ENCODE peak calls at places on chromosomes 2 and 18, in seven cellular contexts. U is A549, B is HepG2, V is K562, J is H1, F is SK-N-SH, R is GM12878. P is an unnamed sample.
A peak's percentile ranks its signal among the peaks of the same experiment; 100 is the strongest.

GRCh38 chr2:119241205-119241532 is 17.5 kb downstream of the STEAP3 start:
- DNase-seq in F (no peak), J (no peak), R (no peak), B (no peak), V (no peak), U (no peak), P (no peak)

GRCh38 chr2:28649481-28650260 is 102.0 kb upstream of the PPP1CB start:
- DNase-seq in R (no peak), U (no peak), V (no peak), B (peak; percentile 36), F (no peak), J (no peak), P (peak; percentile 58)

GRCh38 chr2:26669099-26669498 is 23.4 kb upstream of the KCNK3 start:
- DNase-seq in B (no peak), F (no peak), J (no peak), R (no peak), V (no peak), U (no peak), P (no peak)

GRCh38 chr2:241898681-241899270 is 29.2 kb downstream of the RTP5 start:
- DNase-seq in V (no peak), J (no peak), U (no peak), B (no peak), F (peak; percentile 19), R (no peak), P (no peak)

GRCh38 chr2:182951948-182952663 is 85.7 kb upstream of the FRZB start:
- DNase-seq in U (no peak), J (no peak), R (no peak), V (no peak), F (no peak), B (no peak), P (no peak)

GRCh38 chr18:73638709-73639108 is 508.9 kb downstream of the FBXO15 start:
- DNase-seq in U (no peak), J (no peak), R (no peak), V (no peak), F (no peak), B (no peak), P (peak; percentile 71)

GRCh38 chr2:159128191-159128590 is 158.3 kb downstream of the WDSUB1 start:
- DNase-seq in J (no peak), F (no peak), B (no peak), U (no peak), R (no peak), V (no peak), P (no peak)

GRCh38 chr2:163157891-163158511 is 319.4 kb upstream of the KCNH7 start:
- DNase-seq in U (no peak), J (no peak), V (no peak), B (no peak), R (no peak), F (no peak), P (peak; percentile 89)

GRCh38 chr2:120195575-120195974 is 27.6 kb downstream of the TMEM185B start:
- DNase-seq in U (no peak), V (no peak), J (no peak), B (no peak), R (no peak), F (no peak), P (no peak)

GRCh38 chr2:26630235-26630634 is 10.9 kb downstream of the CIB4 start:
- DNase-seq in U (no peak), R (no peak), F (no peak), V (no peak), J (no peak), B (no peak), P (no peak)

GRCh38 chr2:216589779-216590178 is 43.4 kb upstream of the IGFBP2 start:
- DNase-seq in R (no peak), U (no peak), V (no peak), J (no peak), B (no peak), F (no peak), P (no peak)

GRCh38 chr18:2906522-2907458 is 60.0 kb downstream of the EMILIN2 start:
- DNase-seq in V (peak; percentile 85), R (no peak), J (no peak), F (peak; percentile 87), B (peak; percentile 12), U (peak; percentile 74), P (no peak)

GRCh38 chr2:67564076-67564475 is 166.9 kb downstream of the ETAA1 start:
- DNase-seq in B (no peak), F (no peak), U (no peak), V (no peak), J (no peak), R (no peak), P (peak; percentile 77)
- TF ChIP-seq RFX5 in B (no peak), F (no peak), U (no peak), V (no peak), J (no peak), R (no peak), P (no peak)

DNA sequence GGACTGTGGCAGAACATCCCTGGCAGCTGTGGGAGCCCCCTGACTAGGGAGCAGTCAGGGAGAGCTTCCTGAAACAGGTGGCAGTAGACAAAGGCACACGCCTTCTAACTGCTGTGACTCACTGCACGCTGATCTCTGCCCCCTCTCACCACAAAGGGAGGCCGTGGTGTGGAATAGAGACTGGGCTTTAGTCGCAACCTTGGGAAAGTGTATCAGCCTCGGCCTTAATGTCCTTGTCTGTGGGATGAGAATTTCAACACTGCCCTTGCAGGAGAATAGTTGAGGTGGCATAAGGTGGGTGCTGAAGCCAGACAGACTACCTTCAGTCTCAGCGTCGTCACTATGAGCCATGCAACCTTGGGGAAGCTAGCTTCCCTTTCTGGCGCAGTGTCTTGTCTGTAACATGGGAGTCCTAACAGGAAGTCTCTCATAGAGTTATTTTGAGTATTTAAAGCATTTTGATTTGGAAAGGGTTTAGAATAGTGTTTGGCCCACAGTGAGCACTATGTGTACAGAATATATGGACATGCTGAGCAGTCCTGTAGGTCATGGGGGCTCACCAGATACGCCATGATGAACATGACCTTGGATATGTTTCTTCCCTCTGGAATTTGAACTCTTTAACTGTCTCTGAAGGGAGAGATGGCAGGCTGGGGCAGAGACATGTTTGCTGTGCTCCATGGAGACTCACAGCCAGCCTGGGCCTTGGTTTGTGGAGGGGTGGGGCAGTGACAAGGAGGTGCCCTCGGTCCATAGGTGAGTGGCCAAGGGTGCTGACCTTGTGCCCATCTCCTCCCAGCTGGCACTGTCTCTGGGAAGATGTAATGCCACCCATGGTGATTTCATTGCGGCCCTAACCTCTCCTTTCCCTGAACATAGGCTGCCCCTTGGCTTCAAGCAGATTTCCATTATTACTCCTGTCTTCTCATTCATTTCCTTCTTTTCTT is 29.5 kb upstream of the SMAD7 start:
- DNase-seq in F (no peak), B (peak; percentile 78), U (no peak), R (no peak), V (peak; percentile 27), J (no peak), P (peak; percentile 65)
- TF ChIP-seq RFX5 in F (no peak), B (no peak), U (no peak), R (no peak), V (no peak), J (no peak), P (no peak)

GRCh38 chr2:165305391-165306096 is 66.3 kb downstream of the SCN2A start:
- DNase-seq in B (no peak), J (no peak), F (no peak), U (no peak), V (no peak), R (no peak), P (no peak)
- TF ChIP-seq RFX5 in B (no peak), J (no peak), F (no peak), U (no peak), V (no peak), R (no peak), P (no peak)

DNA sequence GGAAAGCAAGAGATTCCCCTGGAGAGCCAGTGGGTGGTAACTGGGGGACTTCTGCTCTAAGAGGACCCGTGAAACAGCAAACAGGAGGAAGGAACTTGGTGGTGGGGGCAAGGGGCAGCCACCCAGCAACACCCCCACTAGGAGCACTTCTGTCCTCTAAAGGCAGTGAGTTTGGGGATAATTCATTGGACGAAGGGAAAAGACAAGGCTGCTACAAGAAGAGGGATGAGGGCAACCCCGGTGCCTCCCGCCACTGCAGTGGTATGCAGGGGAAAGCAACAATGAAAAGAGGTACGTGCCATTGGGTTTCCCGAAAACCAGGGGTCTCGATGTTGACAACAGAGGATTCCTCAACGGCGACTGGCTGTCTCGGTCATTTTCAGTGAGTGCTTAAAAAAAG is 9.1 kb downstream of the RPL31 start:
- DNase-seq in B (no peak), J (no peak), U (no peak), V (no peak), F (no peak), R (no peak), P (no peak)
- TF ChIP-seq RFX5 in B (no peak), J (no peak), U (no peak), V (no peak), F (no peak), R (no peak), P (no peak)

DNA sequence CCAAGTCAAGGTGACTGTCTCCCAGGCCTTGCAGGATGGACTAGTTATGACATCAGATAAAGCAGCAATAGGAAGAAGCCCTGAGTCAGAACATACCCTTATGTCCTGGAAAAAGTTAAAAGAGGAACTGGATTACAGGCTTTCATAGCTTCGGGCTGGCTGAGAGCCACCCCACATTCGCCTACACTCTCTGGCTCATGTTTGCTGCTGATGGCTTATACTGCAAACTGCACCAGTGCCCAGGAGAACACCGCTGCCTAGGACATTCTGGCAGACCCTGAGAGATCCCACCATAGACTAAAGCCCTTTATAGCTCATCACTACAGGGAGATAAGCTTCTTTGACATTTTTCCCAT is 20.3 kb downstream of the SLC8A1 start:
- DNase-seq in R (no peak), B (no peak), J (no peak), U (no peak), V (no peak), F (no peak), P (peak; percentile 88)
- TF ChIP-seq RFX5 in R (no peak), B (no peak), J (no peak), U (no peak), V (no peak), F (no peak), P (no peak)

GRCh38 chr2:205852457-205852856 is 170.2 kb downstream of the NRP2 start:
- DNase-seq in B (no peak), F (no peak), J (no peak), R (no peak), U (no peak), V (no peak), P (no peak)
- TF ChIP-seq RFX5 in B (no peak), F (no peak), J (no peak), R (no peak), U (no peak), V (no peak), P (no peak)

GRCh38 chr2:156456616-156457015 is 20.4 kb downstream of the GPD2 start:
- DNase-seq in F (no peak), J (no peak), U (no peak), B (no peak), V (no peak), R (peak; percentile 78), P (peak; percentile 51)

GRCh38 chr2:156457523-156458228 is 21.5 kb downstream of the GPD2 start:
- DNase-seq in R (no peak), U (no peak), V (no peak), B (no peak), J (no peak), F (no peak), P (no peak)

GRCh38 chr2:156458229-156458584 is 22.0 kb downstream of the GPD2 start:
- DNase-seq in F (no peak), B (no peak), U (no peak), J (no peak), R (no peak), V (no peak), P (no peak)

GRCh38 chr2:156452971-156453370 is 16.8 kb downstream of the GPD2 start:
- DNase-seq in F (no peak), R (no peak), U (no peak), V (no peak), B (no peak), J (no peak), P (no peak)

GRCh38 chr2:156455366-156455975 is 19.3 kb downstream of the GPD2 start:
- DNase-seq in J (no peak), V (no peak), R (no peak), B (no peak), U (peak; percentile 65), F (no peak), P (peak; percentile 50)
- TF ChIP-seq RFX5 in J (no peak), V (no peak), R (no peak), B (no peak), U (no peak), F (no peak), P (no peak)

P was measured in IMR-90.